ENCODE peak calls at places on chromosomes 13 and 19, in four cellular contexts. V, P, K and O are unnamed samples.

GRCh38 chr19:41226053-41226873 is 7.2 kb downstream of the AXL start:
- DNase-seq in V (no peak), P (peak; percentile 68), K (peak; percentile 79), O (no peak)

GRCh38 chr13:73602295-73602694 is 531.9 kb downstream of the KLF12 start:
- DNase-seq in K (no peak), P (peak; percentile 4), V (no peak), O (no peak)

GRCh38 chr19:58353717-58354477 is 605 bp upstream of the A1BG start:
- DNase-seq in K (no peak), P (no peak), V (no peak), O (no peak)

GRCh38 chr13:60756306-60756705 is 359.3 kb downstream of the TDRD3 start:
- DNase-seq in P (no peak), V (no peak), K (no peak), O (no peak)

GRCh38 chr13:92312823-92313222 is 913.8 kb upstream of the GPC6 start:
- DNase-seq in V (no peak), K (no peak), P (no peak), O (no peak)

GRCh38 chr13:94323746-94324408 is 155.6 kb downstream of the DCT start:
- DNase-seq in P (no peak), K (no peak), V (no peak), O (no peak)

GRCh38 chr19:27777726-27778125 is 1435.2 kb downstream of the UQCRFS1 start:
- DNase-seq in K (no peak), P (no peak), V (no peak), O (no peak)

GRCh38 chr19:37551123-37551993 is 43.2 kb downstream of the ZNF571 start:
- DNase-seq in P (no peak), K (no peak), V (no peak), O (peak; percentile 46)

GRCh38 chr19:55344444-55344843 is 4.8 kb downstream of the KMT5C start:
- DNase-seq in P (no peak), K (no peak), V (no peak), O (no peak)

GRCh38 chr19:17226002-17226933 is at the start of gene OCEL1:
- DNase-seq in P (peak; percentile 95), K (peak; percentile 96), V (peak; percentile 92), O (peak; percentile 93)
- TF ChIP-seq POLR2A in P (peak; percentile 93), K (peak; percentile 50), V (peak; percentile 92), O (peak; percentile 86)

GRCh38 chr13:75319244-75319643 is 162.7 kb downstream of the TBC1D4 start:
- DNase-seq in P (peak; percentile 16), K (no peak), V (no peak), O (no peak)
- TF ChIP-seq TAF1 in P (no peak), K (no peak), V (no peak), O (no peak)

GRCh38 chr19:5851302-5851701 is at the start of gene FUT3:
- DNase-seq in V (no peak), P (no peak), K (no peak), O (no peak)
- TF ChIP-seq POLR2A in V (no peak), P (no peak), K (no peak), O (no peak)

GRCh38 chr19:33394723-33395560 is 21.4 kb downstream of the CEBPG start:
- DNase-seq in K (no peak), V (no peak), P (no peak), O (peak; percentile 13)
- TF ChIP-seq TAF1 in K (no peak), V (no peak), P (no peak), O (no peak)

GRCh38 chr19:3556978-3557460 is 367 bp downstream of the MFSD12 start:
- DNase-seq in V (no peak), P (no peak), K (no peak), O (no peak)

GRCh38 chr19:3554254-3555083 is 2.9 kb downstream of the MFSD12 start:
- DNase-seq in P (no peak), K (no peak), V (no peak), O (no peak)

GRCh38 chr19:3557461-3558248 is at the start of gene MFSD12:
- DNase-seq in P (peak; percentile 80), V (peak; percentile 57), K (peak; percentile 96), O (peak; percentile 100)

GRCh38 chr19:3555653-3556422 is 1.5 kb downstream of the MFSD12 start:
- DNase-seq in K (no peak), V (no peak), P (no peak), O (no peak)

GRCh38 chr19:3556423-3556977 is 886 bp downstream of the MFSD12 start:
- DNase-seq in P (no peak), V (no peak), K (peak; percentile 59), O (no peak)
- TF ChIP-seq POLR2A in P (no peak), V (no peak), K (no peak), O (no peak)

GRCh38 chr19:42316223-42317211 is 3.4 kb downstream of the TMEM145 start:
- DNase-seq in P (peak; percentile 46), V (peak; percentile 25), K (no peak), O (peak; percentile 65)
- TF ChIP-seq TAF1 in P (peak; percentile 40), V (peak; percentile 40), K (no peak), O (no peak)

GRCh38 chr19:47375694-47376588 is 26.8 kb downstream of the DHX34 start:
- DNase-seq in K (no peak), V (no peak), P (no peak), O (no peak)

GRCh38 chr19:47377801-47378200 is 28.7 kb downstream of the DHX34 start:
- DNase-seq in V (no peak), K (no peak), P (no peak), O (no peak)

GRCh38 chr19:47377208-47377701 is 28.1 kb downstream of the DHX34 start:
- DNase-seq in P (no peak), V (no peak), K (no peak), O (no peak)

GRCh38 chr19:47378246-47378645 is 29.1 kb downstream of the DHX34 start:
- DNase-seq in P (no peak), K (no peak), V (no peak), O (no peak)

DNA sequence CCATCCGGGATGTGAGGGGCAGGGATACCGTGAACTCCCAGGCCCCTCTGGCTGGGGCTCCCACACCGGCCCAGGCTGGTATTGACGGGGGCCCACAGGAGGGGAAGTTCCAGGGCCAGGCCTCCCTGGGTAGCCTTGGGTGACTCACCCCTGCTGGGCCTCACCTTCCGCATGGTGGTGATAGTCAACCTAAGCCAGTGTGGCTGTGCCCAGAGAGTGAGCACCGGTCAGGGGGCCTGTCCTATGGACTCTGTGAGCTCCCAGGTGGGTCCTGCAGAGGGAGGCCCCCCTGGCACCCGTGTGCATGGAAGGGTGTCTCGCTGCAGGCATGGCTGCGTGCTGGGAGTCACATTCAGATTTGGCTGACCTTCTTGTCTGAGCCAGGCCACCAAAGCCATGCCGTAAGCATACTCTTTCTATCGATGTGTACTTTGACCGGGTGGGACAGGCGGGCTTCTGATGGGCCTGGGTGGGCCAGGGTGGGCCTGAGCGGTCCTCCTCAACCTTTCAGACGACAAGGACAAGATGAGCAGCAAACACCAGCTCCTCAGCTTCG is 27.6 kb downstream of the DHX34 start:
- DNase-seq in P (no peak), K (no peak), V (no peak), O (no peak)
- TF ChIP-seq POLR2A in P (no peak), K (no peak), V (no peak), O (no peak)

GRCh38 chr19:7877249-7877836 is 3.2 kb upstream of the PRR36 start:
- DNase-seq in P (no peak), V (no peak), K (no peak), O (no peak)

GRCh38 chr19:7883105-7883504 is 5.2 kb upstream of the LRRC8E start:
- DNase-seq in P (no peak), V (no peak), K (no peak), O (no peak)

GRCh38 chr19:7874857-7875393 is 735 bp upstream of the PRR36 start:
- DNase-seq in P (no peak), K (no peak), V (no peak), O (no peak)

GRCh38 chr19:7881910-7882309 is 6.4 kb upstream of the LRRC8E start:
- DNase-seq in K (no peak), P (no peak), V (no peak), O (no peak)

GRCh38 chr19:7879102-7879770 is 5.0 kb upstream of the PRR36 start:
- DNase-seq in V (no peak), P (no peak), K (no peak), O (no peak)
- TF ChIP-seq TAF1 in V (no peak), P (no peak), K (no peak), O (no peak)

DNA sequence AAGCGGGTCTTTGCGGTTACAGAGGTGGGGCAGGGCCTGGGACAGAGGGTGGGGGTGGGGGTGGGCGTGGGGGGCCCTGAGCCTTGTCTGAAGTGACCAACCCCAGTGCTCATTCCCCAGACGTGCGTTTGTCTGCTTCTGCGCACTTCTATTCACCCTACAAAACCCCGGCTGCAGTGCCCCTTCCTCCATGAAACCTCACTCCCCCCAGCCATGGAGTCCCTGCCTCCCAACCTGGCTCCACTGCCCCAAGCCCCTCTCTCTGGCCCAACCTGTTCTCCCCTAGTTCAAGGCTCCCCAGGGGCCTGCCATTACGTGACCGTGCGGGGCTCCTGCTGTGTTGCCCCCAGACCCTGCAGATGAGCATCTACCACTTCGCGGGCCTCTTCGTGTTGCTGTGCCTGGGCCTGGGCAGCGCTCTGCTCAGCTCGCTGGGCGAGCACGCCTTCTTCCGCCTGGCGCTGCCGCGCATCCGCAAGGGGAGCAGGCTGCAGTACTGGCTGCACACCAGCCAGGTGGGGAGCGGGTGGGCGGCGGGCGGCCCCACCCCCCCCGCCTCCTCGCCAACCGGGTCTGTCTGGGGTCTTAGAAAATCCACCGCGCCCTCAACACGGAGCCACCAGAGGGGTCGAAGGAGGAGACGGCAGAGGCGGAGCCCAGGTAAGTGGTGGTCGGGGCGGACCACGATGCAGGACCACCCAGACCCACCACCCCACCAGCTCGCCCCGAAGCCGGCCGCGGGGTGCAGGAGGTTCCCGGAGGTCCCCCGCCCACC is 8.2 kb downstream of the GRIN3B start:
- DNase-seq in K (no peak), V (no peak), P (no peak), O (no peak)
- TF ChIP-seq POLR2A in K (no peak), V (no peak), P (no peak), O (no peak)

GRCh38 chr13:45564108-45564507 is 51.4 kb downstream of the ERICH6B start:
- DNase-seq in V (no peak), P (peak; percentile 22), K (no peak), O (no peak)
- TF ChIP-seq TAF1 in V (no peak), P (no peak), K (no peak), O (no peak)